ENCODE peak calls at places on chromosomes 5 and 9, in nine cellular contexts. One of them, this sample, is unnamed.

GRCh38 chr5:80128129-80128528 is 93.0 kb downstream of the THBS4 start:
- DNase-seq in heart right ventricle: no peak
- DNase-seq in HTR-8/SVneo: peak
- DNase-seq in astrocyte of the spinal cord: peak
- DNase-seq in small intestine: no peak
- DNase-seq in stimulated activated CD4-positive, alpha-beta T cell treated with anti-CD3 and anti-CD28 coated beads, TNF-alpha, amount 100 ng/mL, for 48 hours: no peak
- DNase-seq in AG10803: no peak
- DNase-seq in EL: peak
- DNase-seq in posterior cingulate gyrus: no peak
- DNase-seq in this sample: peak

GRCh38 chr5:1184481-1184880 is 16.9 kb upstream of the SLC6A19 start:
- DNase-seq in heart right ventricle: no peak
- DNase-seq in HTR-8/SVneo: no peak
- DNase-seq in astrocyte of the spinal cord: no peak
- DNase-seq in small intestine: no peak
- DNase-seq in stimulated activated CD4-positive, alpha-beta T cell treated with anti-CD3 and anti-CD28 coated beads, TNF-alpha, amount 100 ng/mL, for 48 hours: no peak
- DNase-seq in AG10803: no peak
- DNase-seq in EL: no peak
- DNase-seq in posterior cingulate gyrus: no peak
- DNase-seq in this sample: no peak

GRCh38 chr9:134190232-134191121 is 26.1 kb upstream of the RNU6ATAC start:
- DNase-seq in heart right ventricle: no peak
- DNase-seq in HTR-8/SVneo: no peak
- DNase-seq in astrocyte of the spinal cord: no peak
- DNase-seq in small intestine: no peak
- DNase-seq in stimulated activated CD4-positive, alpha-beta T cell treated with anti-CD3 and anti-CD28 coated beads, TNF-alpha, amount 100 ng/mL, for 48 hours: no peak
- DNase-seq in AG10803: no peak
- DNase-seq in EL: no peak
- DNase-seq in posterior cingulate gyrus: no peak
- DNase-seq in this sample: no peak

GRCh38 chr5:37838152-37838932 is 1.5 kb downstream of the GDNF start:
- DNase-seq in heart right ventricle: no peak
- DNase-seq in HTR-8/SVneo: no peak
- DNase-seq in astrocyte of the spinal cord: peak
- DNase-seq in small intestine: no peak
- DNase-seq in stimulated activated CD4-positive, alpha-beta T cell treated with anti-CD3 and anti-CD28 coated beads, TNF-alpha, amount 100 ng/mL, for 48 hours: no peak
- DNase-seq in AG10803: peak
- DNase-seq in EL: peak
- DNase-seq in posterior cingulate gyrus: peak
- DNase-seq in this sample: peak

GRCh38 chr5:132273631-132274030 is 16.1 kb downstream of the PDLIM4 start:
- DNase-seq in heart right ventricle: no peak
- DNase-seq in HTR-8/SVneo: no peak
- DNase-seq in astrocyte of the spinal cord: no peak
- DNase-seq in small intestine: peak
- DNase-seq in stimulated activated CD4-positive, alpha-beta T cell treated with anti-CD3 and anti-CD28 coated beads, TNF-alpha, amount 100 ng/mL, for 48 hours: no peak
- DNase-seq in AG10803: no peak
- DNase-seq in EL: no peak
- DNase-seq in posterior cingulate gyrus: no peak
- DNase-seq in this sample: no peak

GRCh38 chr5:44332360-44332971 is 56.8 kb downstream of the FGF10 start:
- DNase-seq in heart right ventricle: no peak
- DNase-seq in HTR-8/SVneo: peak
- DNase-seq in astrocyte of the spinal cord: peak
- DNase-seq in small intestine: no peak
- DNase-seq in stimulated activated CD4-positive, alpha-beta T cell treated with anti-CD3 and anti-CD28 coated beads, TNF-alpha, amount 100 ng/mL, for 48 hours: no peak
- DNase-seq in AG10803: peak
- DNase-seq in EL: peak
- DNase-seq in posterior cingulate gyrus: no peak
- DNase-seq in this sample: no peak

GRCh38 chr9:91346644-91347043 is 15.1 kb downstream of the AUH start:
- DNase-seq in heart right ventricle: no peak
- DNase-seq in HTR-8/SVneo: no peak
- DNase-seq in astrocyte of the spinal cord: no peak
- DNase-seq in small intestine: no peak
- DNase-seq in stimulated activated CD4-positive, alpha-beta T cell treated with anti-CD3 and anti-CD28 coated beads, TNF-alpha, amount 100 ng/mL, for 48 hours: no peak
- DNase-seq in AG10803: no peak
- DNase-seq in EL: no peak
- DNase-seq in posterior cingulate gyrus: no peak
- DNase-seq in this sample: peak

GRCh38 chr9:102521097-102521755 is 473.9 kb upstream of the CYLC2 start:
- DNase-seq in heart right ventricle: no peak
- DNase-seq in HTR-8/SVneo: no peak
- DNase-seq in astrocyte of the spinal cord: peak
- DNase-seq in small intestine: no peak
- DNase-seq in stimulated activated CD4-positive, alpha-beta T cell treated with anti-CD3 and anti-CD28 coated beads, TNF-alpha, amount 100 ng/mL, for 48 hours: no peak
- DNase-seq in AG10803: no peak
- DNase-seq in EL: no peak
- DNase-seq in posterior cingulate gyrus: no peak
- DNase-seq in this sample: no peak

GRCh38 chr5:54159153-54159836 is 151.1 kb downstream of the ARL15 start:
- DNase-seq in heart right ventricle: no peak
- DNase-seq in HTR-8/SVneo: peak
- DNase-seq in astrocyte of the spinal cord: no peak
- DNase-seq in small intestine: no peak
- DNase-seq in stimulated activated CD4-positive, alpha-beta T cell treated with anti-CD3 and anti-CD28 coated beads, TNF-alpha, amount 100 ng/mL, for 48 hours: no peak
- DNase-seq in AG10803: peak
- DNase-seq in EL: peak
- DNase-seq in posterior cingulate gyrus: no peak
- DNase-seq in this sample: peak

GRCh38 chr5:59146729-59147128 is 563.9 kb downstream of the RAB3C start:
- DNase-seq in heart right ventricle: no peak
- DNase-seq in HTR-8/SVneo: no peak
- DNase-seq in astrocyte of the spinal cord: no peak
- DNase-seq in small intestine: no peak
- DNase-seq in stimulated activated CD4-positive, alpha-beta T cell treated with anti-CD3 and anti-CD28 coated beads, TNF-alpha, amount 100 ng/mL, for 48 hours: no peak
- DNase-seq in AG10803: no peak
- DNase-seq in EL: no peak
- DNase-seq in posterior cingulate gyrus: no peak
- DNase-seq in this sample: no peak

GRCh38 chr5:168947212-168947868 is 353.6 kb downstream of the SLIT3 start:
- DNase-seq in heart right ventricle: peak
- DNase-seq in HTR-8/SVneo: peak
- DNase-seq in astrocyte of the spinal cord: peak
- DNase-seq in small intestine: peak
- DNase-seq in stimulated activated CD4-positive, alpha-beta T cell treated with anti-CD3 and anti-CD28 coated beads, TNF-alpha, amount 100 ng/mL, for 48 hours: peak
- DNase-seq in AG10803: peak
- DNase-seq in EL: peak
- DNase-seq in posterior cingulate gyrus: peak
- DNase-seq in this sample: peak

GRCh38 chr5:912356-913091 is 19.8 kb downstream of the TRIP13 start:
- DNase-seq in heart right ventricle: no peak
- DNase-seq in HTR-8/SVneo: peak
- DNase-seq in astrocyte of the spinal cord: peak
- DNase-seq in small intestine: no peak
- DNase-seq in stimulated activated CD4-positive, alpha-beta T cell treated with anti-CD3 and anti-CD28 coated beads, TNF-alpha, amount 100 ng/mL, for 48 hours: peak
- DNase-seq in AG10803: peak
- DNase-seq in EL: peak
- DNase-seq in posterior cingulate gyrus: no peak
- DNase-seq in this sample: peak

GRCh38 chr5:13350754-13351153 is 593.7 kb downstream of the DNAH5 start:
- DNase-seq in heart right ventricle: no peak
- DNase-seq in HTR-8/SVneo: no peak
- DNase-seq in astrocyte of the spinal cord: peak
- DNase-seq in small intestine: no peak
- DNase-seq in stimulated activated CD4-positive, alpha-beta T cell treated with anti-CD3 and anti-CD28 coated beads, TNF-alpha, amount 100 ng/mL, for 48 hours: no peak
- DNase-seq in AG10803: peak
- DNase-seq in EL: no peak
- DNase-seq in posterior cingulate gyrus: no peak
- DNase-seq in this sample: no peak

GRCh38 chr9:91428927-91429351 is 5.3 kb upstream of the NFIL3 start:
- DNase-seq in heart right ventricle: no peak
- DNase-seq in HTR-8/SVneo: no peak
- DNase-seq in astrocyte of the spinal cord: no peak
- DNase-seq in small intestine: no peak
- DNase-seq in stimulated activated CD4-positive, alpha-beta T cell treated with anti-CD3 and anti-CD28 coated beads, TNF-alpha, amount 100 ng/mL, for 48 hours: no peak
- DNase-seq in AG10803: peak
- DNase-seq in EL: no peak
- DNase-seq in posterior cingulate gyrus: no peak
- DNase-seq in this sample: no peak

GRCh38 chr5:131382407-131383395 is 118.8 kb downstream of the CDC42SE2 start:
- DNase-seq in heart right ventricle: no peak
- DNase-seq in HTR-8/SVneo: peak
- DNase-seq in astrocyte of the spinal cord: peak
- DNase-seq in small intestine: peak
- DNase-seq in stimulated activated CD4-positive, alpha-beta T cell treated with anti-CD3 and anti-CD28 coated beads, TNF-alpha, amount 100 ng/mL, for 48 hours: no peak
- DNase-seq in AG10803: peak
- DNase-seq in EL: peak
- DNase-seq in posterior cingulate gyrus: no peak
- DNase-seq in this sample: peak

GRCh38 chr5:137808503-137809135 is 54.5 kb upstream of the HNRNPA0 start:
- DNase-seq in heart right ventricle: peak
- DNase-seq in HTR-8/SVneo: no peak
- DNase-seq in astrocyte of the spinal cord: no peak
- DNase-seq in small intestine: no peak
- DNase-seq in stimulated activated CD4-positive, alpha-beta T cell treated with anti-CD3 and anti-CD28 coated beads, TNF-alpha, amount 100 ng/mL, for 48 hours: no peak
- DNase-seq in AG10803: no peak
- DNase-seq in EL: peak
- DNase-seq in posterior cingulate gyrus: peak
- DNase-seq in this sample: peak

GRCh38 chr5:147507480-147508126 is 2.3 kb downstream of the DPYSL3 start:
- DNase-seq in heart right ventricle: no peak
- DNase-seq in HTR-8/SVneo: no peak
- DNase-seq in astrocyte of the spinal cord: peak
- DNase-seq in small intestine: no peak
- DNase-seq in stimulated activated CD4-positive, alpha-beta T cell treated with anti-CD3 and anti-CD28 coated beads, TNF-alpha, amount 100 ng/mL, for 48 hours: no peak
- DNase-seq in AG10803: peak
- DNase-seq in EL: peak
- DNase-seq in posterior cingulate gyrus: no peak
- DNase-seq in this sample: peak

GRCh38 chr9:100401042-100401441 is 25.9 kb upstream of the MSANTD3 start:
- DNase-seq in heart right ventricle: no peak
- DNase-seq in HTR-8/SVneo: no peak
- DNase-seq in astrocyte of the spinal cord: no peak
- DNase-seq in small intestine: no peak
- DNase-seq in stimulated activated CD4-positive, alpha-beta T cell treated with anti-CD3 and anti-CD28 coated beads, TNF-alpha, amount 100 ng/mL, for 48 hours: no peak
- DNase-seq in AG10803: no peak
- DNase-seq in EL: no peak
- DNase-seq in posterior cingulate gyrus: no peak
- DNase-seq in this sample: no peak

GRCh38 chr9:97703437-97704326 is 6.5 kb upstream of the XPA start:
- DNase-seq in heart right ventricle: no peak
- DNase-seq in HTR-8/SVneo: peak
- DNase-seq in astrocyte of the spinal cord: peak
- DNase-seq in small intestine: no peak
- DNase-seq in stimulated activated CD4-positive, alpha-beta T cell treated with anti-CD3 and anti-CD28 coated beads, TNF-alpha, amount 100 ng/mL, for 48 hours: peak
- DNase-seq in AG10803: peak
- DNase-seq in EL: peak
- DNase-seq in posterior cingulate gyrus: no peak
- DNase-seq in this sample: peak

GRCh38 chr5:55853271-55853670 is 2.1 kb downstream of the IL31RA start:
- DNase-seq in heart right ventricle: no peak
- DNase-seq in HTR-8/SVneo: no peak
- DNase-seq in astrocyte of the spinal cord: peak
- DNase-seq in small intestine: no peak
- DNase-seq in stimulated activated CD4-positive, alpha-beta T cell treated with anti-CD3 and anti-CD28 coated beads, TNF-alpha, amount 100 ng/mL, for 48 hours: no peak
- DNase-seq in AG10803: no peak
- DNase-seq in EL: peak
- DNase-seq in posterior cingulate gyrus: no peak
- DNase-seq in this sample: peak

GRCh38 chr9:70049672-70050271 is 6.1 kb downstream of the MAMDC2 start:
- DNase-seq in heart right ventricle: peak
- DNase-seq in HTR-8/SVneo: no peak
- DNase-seq in astrocyte of the spinal cord: no peak
- DNase-seq in small intestine: no peak
- DNase-seq in stimulated activated CD4-positive, alpha-beta T cell treated with anti-CD3 and anti-CD28 coated beads, TNF-alpha, amount 100 ng/mL, for 48 hours: no peak
- DNase-seq in AG10803: peak
- DNase-seq in EL: peak
- DNase-seq in posterior cingulate gyrus: no peak
- DNase-seq in this sample: no peak

GRCh38 chr5:14721990-14722656 is 57.6 kb downstream of the OTULIN start:
- DNase-seq in heart right ventricle: no peak
- DNase-seq in HTR-8/SVneo: no peak
- DNase-seq in astrocyte of the spinal cord: no peak
- DNase-seq in small intestine: peak
- DNase-seq in stimulated activated CD4-positive, alpha-beta T cell treated with anti-CD3 and anti-CD28 coated beads, TNF-alpha, amount 100 ng/mL, for 48 hours: no peak
- DNase-seq in AG10803: no peak
- DNase-seq in EL: peak
- DNase-seq in posterior cingulate gyrus: no peak
- DNase-seq in this sample: no peak

GRCh38 chr5:158812381-158812780 is 287.3 kb downstream of the EBF1 start:
- DNase-seq in heart right ventricle: no peak
- DNase-seq in HTR-8/SVneo: no peak
- DNase-seq in astrocyte of the spinal cord: no peak
- DNase-seq in small intestine: no peak
- DNase-seq in stimulated activated CD4-positive, alpha-beta T cell treated with anti-CD3 and anti-CD28 coated beads, TNF-alpha, amount 100 ng/mL, for 48 hours: peak
- DNase-seq in AG10803: no peak
- DNase-seq in EL: no peak
- DNase-seq in posterior cingulate gyrus: no peak
- DNase-seq in this sample: no peak

GRCh38 chr9:107484117-107484723 is 5.3 kb downstream of the KLF4 start:
- DNase-seq in heart right ventricle: no peak
- DNase-seq in HTR-8/SVneo: no peak
- DNase-seq in astrocyte of the spinal cord: peak
- DNase-seq in small intestine: peak
- DNase-seq in stimulated activated CD4-positive, alpha-beta T cell treated with anti-CD3 and anti-CD28 coated beads, TNF-alpha, amount 100 ng/mL, for 48 hours: no peak
- DNase-seq in AG10803: peak
- DNase-seq in EL: peak
- DNase-seq in posterior cingulate gyrus: no peak
- DNase-seq in this sample: peak

GRCh38 chr5:139177809-139178581 is 20.2 kb downstream of the SIL1 start:
- DNase-seq in heart right ventricle: peak
- DNase-seq in HTR-8/SVneo: no peak
- DNase-seq in astrocyte of the spinal cord: no peak
- DNase-seq in small intestine: no peak
- DNase-seq in stimulated activated CD4-positive, alpha-beta T cell treated with anti-CD3 and anti-CD28 coated beads, TNF-alpha, amount 100 ng/mL, for 48 hours: no peak
- DNase-seq in AG10803: no peak
- DNase-seq in EL: no peak
- DNase-seq in posterior cingulate gyrus: no peak
- DNase-seq in this sample: no peak

GRCh38 chr9:5449521-5450359 is 602 bp upstream of the CD274 start:
- DNase-seq in heart right ventricle: no peak
- DNase-seq in HTR-8/SVneo: no peak
- DNase-seq in astrocyte of the spinal cord: no peak
- DNase-seq in small intestine: no peak
- DNase-seq in stimulated activated CD4-positive, alpha-beta T cell treated with anti-CD3 and anti-CD28 coated beads, TNF-alpha, amount 100 ng/mL, for 48 hours: no peak
- DNase-seq in AG10803: no peak
- DNase-seq in EL: peak
- DNase-seq in posterior cingulate gyrus: no peak
- DNase-seq in this sample: peak

GRCh38 chr9:129572517-129572916 is 48.4 kb downstream of the C9orf50 start:
- DNase-seq in heart right ventricle: no peak
- DNase-seq in HTR-8/SVneo: no peak
- DNase-seq in astrocyte of the spinal cord: no peak
- DNase-seq in small intestine: no peak
- DNase-seq in stimulated activated CD4-positive, alpha-beta T cell treated with anti-CD3 and anti-CD28 coated beads, TNF-alpha, amount 100 ng/mL, for 48 hours: no peak
- DNase-seq in AG10803: no peak
- DNase-seq in EL: no peak
- DNase-seq in posterior cingulate gyrus: no peak
- DNase-seq in this sample: no peak

GRCh38 chr5:68229416-68229815 is 13.9 kb downstream of the PIK3R1 start:
- DNase-seq in heart right ventricle: no peak
- DNase-seq in HTR-8/SVneo: no peak
- DNase-seq in astrocyte of the spinal cord: no peak
- DNase-seq in small intestine: no peak
- DNase-seq in stimulated activated CD4-positive, alpha-beta T cell treated with anti-CD3 and anti-CD28 coated beads, TNF-alpha, amount 100 ng/mL, for 48 hours: no peak
- DNase-seq in AG10803: no peak
- DNase-seq in EL: no peak
- DNase-seq in posterior cingulate gyrus: no peak
- DNase-seq in this sample: no peak

This sample was measured in Daoy.